ENCODE peak calls at places on chromosome 7, in nine cellular contexts. L is endothelial cell of umbilical vein, T is stomach, P is transverse colon, H is GM12878, S is K562, G is prostate gland, X is HepG2, B is breast epithelium. I is an unnamed sample.

GRCh38 chr7:114086491-114086905 is 167.7 kb upstream of the PPP1R3A start:
- DNase-seq in X (no peak), G (peak), P (peak), T (peak), H (no peak), S (no peak), L (no peak), B (no peak), I (no peak)

GRCh38 chr7:14197280-14197679 is 207.8 kb upstream of the ETV1 start:
- DNase-seq in S (no peak), T (no peak), G (no peak), X (no peak), H (no peak), L (no peak), P (no peak), B (no peak), I (no peak)

GRCh38 chr7:149569025-149569725 is 71.6 kb upstream of the ZNF746 start:
- DNase-seq in P (no peak), B (no peak), G (no peak), X (no peak), S (no peak), H (no peak), T (no peak), L (no peak), I (no peak)

GRCh38 chr7:47379629-47380324 is 202.1 kb downstream of the TNS3 start:
- DNase-seq in X (no peak), S (no peak), T (peak), L (no peak), G (peak), H (no peak), P (peak), B (peak), I (peak)

GRCh38 chr7:5139998-5140397 is 50.0 kb upstream of the WIPI2 start:
- DNase-seq in T (peak), L (peak), X (peak), S (no peak), P (peak), B (no peak), G (no peak), H (peak), I (no peak)

GRCh38 chr7:159191236-159191635 is 46.6 kb upstream of the VIPR2 start:
- DNase-seq in T (no peak), X (no peak), P (no peak), L (no peak), S (no peak), G (no peak), H (no peak), B (no peak), I (no peak)

GRCh38 chr7:2403718-2404648 is 572 bp downstream of the CHST12 start:
- DNase-seq in B (no peak), S (peak), G (no peak), P (peak), T (peak), H (no peak), L (peak), X (no peak), I (no peak)

GRCh38 chr7:121558288-121558687 is 162.2 kb upstream of the FAM3C start:
- DNase-seq in B (no peak), G (no peak), P (no peak), L (no peak), H (no peak), S (no peak), T (no peak), X (no peak), I (no peak)

GRCh38 chr7:33692956-33693355 is 212.4 kb upstream of the BMPER start:
- DNase-seq in L (peak), G (no peak), T (no peak), X (no peak), S (no peak), B (no peak), H (no peak), P (no peak), I (no peak)

GRCh38 chr7:55066479-55066878 is 47.7 kb downstream of the EGFR start:
- DNase-seq in G (no peak), X (peak), T (no peak), L (no peak), S (no peak), B (no peak), H (no peak), P (no peak), I (no peak)

GRCh38 chr7:16967174-16967868 is 85.5 kb upstream of the AGR3 start:
- DNase-seq in G (no peak), B (no peak), T (no peak), P (no peak), H (no peak), L (peak), S (no peak), X (no peak), I (no peak)

GRCh38 chr7:93765475-93765874 is 125.1 kb downstream of the TFPI2 start:
- DNase-seq in L (no peak), B (no peak), G (no peak), X (no peak), S (no peak), P (no peak), H (no peak), T (no peak), I (no peak)

GRCh38 chr7:131602304-131602993 is 46.0 kb upstream of the PODXL start:
- DNase-seq in T (no peak), L (no peak), S (peak), X (no peak), H (no peak), G (no peak), P (no peak), B (no peak), I (no peak)

GRCh38 chr7:94154858-94155257 is 150.7 kb upstream of the BET1 start:
- DNase-seq in X (no peak), T (no peak), S (no peak), H (no peak), B (no peak), P (no peak), L (no peak), G (no peak), I (no peak)

GRCh38 chr7:143054621-143055020 is 2.5 kb downstream of the OR6V1 start:
- DNase-seq in T (no peak), G (no peak), B (no peak), H (no peak), P (no peak), L (no peak), X (no peak), S (no peak), I (no peak)

GRCh38 chr7:116554911-116555310 is 30.1 kb downstream of the CAV1 start:
- DNase-seq in X (no peak), B (no peak), L (no peak), T (no peak), H (no peak), P (no peak), G (no peak), S (no peak), I (no peak)
- H3K27ac ChIP-seq in X (no peak), B (peak), L (no peak), T (peak), H (no peak), P (peak), G (no peak), S (no peak), I (no peak)

GRCh38 chr7:1229334-1229935 is 3.2 kb upstream of the UNCX start:
- DNase-seq in S (no peak), P (no peak), B (no peak), X (no peak), G (no peak), H (no peak), T (no peak), L (no peak), I (no peak)
- TF ChIP-seq POLR2A in S (no peak), P (no peak), B (no peak), X (no peak), G (no peak), H (no peak), T (no peak), L (no peak), I (no peak)

GRCh38 chr7:69373171-69374035 is 224.9 kb upstream of the AUTS2 start:
- DNase-seq in H (no peak), G (no peak), P (no peak), T (no peak), B (no peak), S (no peak), L (no peak), X (no peak), I (no peak)

DNA sequence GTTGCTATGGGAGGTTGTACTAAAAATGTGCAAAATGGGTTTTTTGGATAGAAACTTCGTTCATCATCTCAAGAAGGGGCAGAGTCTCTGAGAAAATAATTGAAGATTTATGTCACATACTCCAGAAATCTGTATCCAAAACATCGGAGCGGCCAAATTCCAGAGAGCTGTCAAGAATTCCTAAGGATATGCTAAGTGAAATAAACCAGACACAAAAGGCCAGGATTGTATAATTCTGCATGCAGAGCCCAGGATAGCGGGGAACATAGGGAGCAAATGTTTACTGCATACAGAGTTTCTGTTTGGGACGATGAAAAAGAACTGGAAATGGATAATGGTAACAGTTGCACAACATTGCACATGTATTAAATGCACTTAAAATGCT is 224.2 kb upstream of the AUTS2 start:
- DNase-seq in S (no peak), B (no peak), P (peak), X (no peak), L (no peak), T (no peak), H (no peak), G (no peak), I (no peak)
- TF ChIP-seq POLR2AphosphoS5 in S (no peak), B (no peak), P (no peak), X (no peak), L (no peak), T (no peak), H (no peak), G (no peak), I (no peak)

DNA sequence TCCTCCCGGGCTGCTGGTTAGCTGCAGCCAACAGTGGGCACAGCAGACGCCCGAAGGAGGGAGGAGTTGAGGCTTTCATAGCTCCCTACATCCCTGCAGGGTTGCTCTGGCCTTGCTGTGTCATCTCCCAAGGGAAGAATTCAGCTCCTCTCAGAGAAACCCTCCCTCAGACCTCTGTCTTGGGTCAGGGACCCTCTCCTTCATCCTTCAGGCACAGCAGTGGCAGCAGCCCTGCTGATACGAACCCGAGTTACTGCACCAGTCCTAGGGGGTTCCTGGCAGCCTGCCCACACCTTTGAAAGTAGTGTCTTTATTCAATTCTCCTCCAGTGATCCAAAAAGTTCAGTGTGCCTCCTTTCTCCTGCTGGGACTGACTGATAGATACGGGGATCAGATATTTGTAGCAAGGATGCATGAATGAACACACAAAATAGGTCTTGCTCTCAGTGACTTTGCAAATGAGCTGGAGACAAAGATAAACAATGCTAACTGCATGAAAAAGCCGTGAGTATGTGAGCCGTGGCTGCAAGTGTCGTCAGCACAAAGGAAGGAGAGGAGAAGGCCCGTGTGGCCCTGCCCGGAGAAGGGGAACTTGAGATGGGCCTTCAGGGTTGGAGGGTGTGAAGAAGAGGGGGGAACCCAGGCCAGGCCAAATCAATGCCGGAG is 136.6 kb downstream of the PRKAG2 start:
- DNase-seq in P (no peak), G (no peak), S (no peak), L (no peak), X (no peak), B (no peak), H (no peak), T (no peak), I (no peak)
- H3K27ac ChIP-seq in P (no peak), G (no peak), S (no peak), L (no peak), X (no peak), B (no peak), H (no peak), T (no peak), I (no peak)

GRCh38 chr7:139828880-139829653 is at the start of gene TBXAS1:
- DNase-seq in H (no peak), T (peak), G (peak), L (peak), B (no peak), X (no peak), S (no peak), P (peak), I (peak)
- TF ChIP-seq POLR2A in H (peak), T (no peak), G (no peak), L (no peak), B (no peak), X (no peak), S (no peak), P (peak), I (no peak)

GRCh38 chr7:84970683-84971082 is 216.2 kb downstream of the SEMA3D start:
- DNase-seq in H (no peak), X (no peak), P (no peak), T (no peak), L (peak), G (no peak), B (no peak), S (no peak), I (no peak)

GRCh38 chr7:84971360-84971759 is 215.5 kb downstream of the SEMA3D start:
- DNase-seq in G (no peak), T (no peak), L (no peak), P (no peak), H (no peak), B (no peak), S (no peak), X (no peak), I (no peak)

GRCh38 chr7:84981038-84981601 is 205.7 kb downstream of the SEMA3D start:
- DNase-seq in G (no peak), B (no peak), P (no peak), X (no peak), L (no peak), H (no peak), T (no peak), S (no peak), I (no peak)

GRCh38 chr7:84975586-84976185 is 211.2 kb downstream of the SEMA3D start:
- DNase-seq in B (no peak), S (no peak), P (no peak), G (no peak), T (no peak), L (peak), X (no peak), H (no peak), I (no peak)
- TF ChIP-seq POLR2AphosphoS5 in B (no peak), S (no peak), P (no peak), G (no peak), T (no peak), L (no peak), X (no peak), H (no peak), I (no peak)

DNA sequence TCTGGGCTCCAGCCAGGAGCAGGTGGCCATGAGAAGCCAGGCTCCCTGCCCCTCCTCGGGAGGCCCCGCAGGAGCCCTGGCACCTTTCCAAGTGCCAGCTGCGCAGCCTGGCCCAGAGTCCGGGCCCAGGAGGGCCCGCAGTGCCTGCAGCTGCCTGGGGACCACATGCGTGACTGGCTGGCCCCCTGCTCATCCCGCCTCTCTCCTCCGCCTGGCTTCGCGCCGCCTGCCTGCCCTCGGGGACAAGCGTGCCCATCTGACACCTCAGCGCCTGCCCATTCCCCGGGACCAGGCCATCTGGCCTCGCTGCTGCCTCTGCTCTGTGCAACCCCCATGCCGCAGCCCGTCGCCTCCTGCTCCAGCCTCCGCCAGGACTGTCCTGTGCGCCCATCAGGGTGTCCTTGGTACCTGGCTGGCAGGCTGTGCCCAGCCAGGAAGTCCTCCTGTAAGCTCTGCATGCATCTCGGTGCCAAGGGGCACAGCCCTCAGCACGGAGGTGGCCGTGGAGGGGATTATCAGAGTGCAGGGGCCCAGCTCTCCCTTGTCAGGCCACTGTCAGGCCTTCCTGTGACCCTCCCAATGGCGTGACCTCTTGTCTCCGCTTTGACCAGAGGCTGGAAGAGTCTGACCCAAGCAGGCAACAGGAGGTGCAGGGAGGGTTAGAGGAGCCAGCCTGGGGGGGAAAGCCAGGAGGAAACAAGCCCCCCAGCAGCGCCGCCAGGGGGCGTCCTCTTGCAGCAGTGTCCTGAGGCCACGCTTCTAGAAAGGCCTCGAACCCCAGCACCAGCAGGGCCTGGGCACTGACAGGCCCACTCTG is 50.5 kb downstream of the TMEM209 start:
- DNase-seq in S (peak), G (no peak), B (no peak), T (peak), L (no peak), P (no peak), X (no peak), H (no peak), I (no peak)
- H3K27ac ChIP-seq in S (no peak), G (no peak), B (no peak), T (peak), L (no peak), P (peak), X (no peak), H (no peak), I (no peak)

GRCh38 chr7:155298834-155299538 is 1.3 kb downstream of the INSIG1 start:
- DNase-seq in L (peak), P (peak), X (no peak), B (peak), H (peak), T (peak), G (peak), S (peak), I (peak)
- TF ChIP-seq POLR2A in L (peak), P (peak), X (no peak), B (peak), H (peak), T (peak), G (peak), S (peak), I (no peak)

GRCh38 chr7:229184-229964 is 37.0 kb downstream of the FAM20C start:
- DNase-seq in T (peak), X (no peak), B (peak), S (no peak), P (peak), G (no peak), L (no peak), H (no peak), I (no peak)
- TF ChIP-seq POLR2AphosphoS5 in T (peak), X (no peak), B (peak), S (no peak), P (peak), G (peak), L (no peak), H (no peak), I (no peak)